ENCODE peak calls at places on chromosomes 6 and 20, in ten cellular contexts. Y, U, Q, E, S, D, K, W, O and C are unnamed samples.

GRCh38 chr6:118468682-118469465 is 79.2 kb upstream of the PLN start:
- DNase-seq in Y (no peak), U (no peak), Q (no peak), E (no peak), S (peak; percentile 65), D (no peak), K (no peak), W (no peak), O (no peak), C (no peak)

GRCh38 chr20:47272893-47273590 is 83.5 kb downstream of the ZMYND8 start:
- DNase-seq in Y (peak; percentile 33), U (peak; percentile 60), Q (peak; percentile 48), E (peak; percentile 67), S (peak; percentile 76), D (peak; percentile 7), K (no peak), W (no peak), O (peak; percentile 54), C (peak; percentile 38)

GRCh38 chr6:72040106-72040505 is 153.8 kb downstream of the RIMS1 start:
- DNase-seq in Y (no peak), U (no peak), Q (no peak), E (no peak), S (no peak), D (no peak), K (no peak), W (no peak), O (no peak), C (no peak)

GRCh38 chr20:63457737-63458136 is 14.7 kb downstream of the KCNQ2 start:
- DNase-seq in Y (peak; percentile 99), U (no peak), Q (no peak), E (no peak), S (peak; percentile 14), D (no peak), K (no peak), W (no peak), O (no peak), C (peak; percentile 31)

GRCh38 chr6:90187437-90188049 is 109.1 kb downstream of the BACH2 start:
- DNase-seq in Y (no peak), U (no peak), Q (no peak), E (no peak), S (no peak), D (no peak), K (no peak), W (no peak), O (no peak), C (no peak)

GRCh38 chr6:155493026-155493693 is 37.5 kb upstream of the NOX3 start:
- DNase-seq in Y (no peak), U (no peak), Q (no peak), E (no peak), S (no peak), D (no peak), K (no peak), W (no peak), O (no peak), C (no peak)

GRCh38 chr6:134840086-134840485 is 109.8 kb downstream of the ALDH8A1 start:
- DNase-seq in Y (no peak), U (no peak), Q (no peak), E (no peak), S (no peak), D (no peak), K (no peak), W (no peak), O (no peak), C (no peak)

GRCh38 chr6:39995633-39996032 is 61.4 kb upstream of the MOCS1 start:
- DNase-seq in Y (no peak), U (no peak), Q (no peak), E (no peak), S (no peak), D (no peak), K (no peak), W (no peak), O (no peak), C (no peak)

GRCh38 chr6:125995972-125996580 is 9.7 kb downstream of the TRMT11 start:
- DNase-seq in Y (no peak), U (peak; percentile 75), Q (peak; percentile 60), E (peak; percentile 62), S (peak; percentile 76), D (peak; percentile 52), K (peak; percentile 43), W (peak; percentile 50), O (peak; percentile 59), C (peak; percentile 60)

GRCh38 chr6:108766419-108766818 is 81.8 kb upstream of the ARMC2 start:
- DNase-seq in Y (no peak), U (no peak), Q (no peak), E (no peak), S (no peak), D (no peak), K (no peak), W (no peak), O (no peak), C (no peak)

GRCh38 chr20:46811328-46812084 is 83.1 kb upstream of the EYA2 start:
- DNase-seq in Y (no peak), U (no peak), Q (no peak), E (no peak), S (peak; percentile 8), D (no peak), K (no peak), W (no peak), O (no peak), C (no peak)

GRCh38 chr6:31474871-31475286 is 23.1 kb upstream of the MICB start:
- DNase-seq in Y (no peak), U (no peak), Q (peak; percentile 26), E (no peak), S (no peak), D (no peak), K (no peak), W (no peak), O (no peak), C (no peak)

GRCh38 chr20:32536861-32537656 is 48.1 kb downstream of the NOL4L start:
- DNase-seq in Y (no peak), U (no peak), Q (peak; percentile 42), E (no peak), S (no peak), D (peak; percentile 53), K (peak; percentile 51), W (peak; percentile 48), O (no peak), C (peak; percentile 90)

GRCh38 chr6:2026133-2026532 is 219.3 kb downstream of the GMDS start:
- DNase-seq in Y (no peak), U (no peak), Q (no peak), E (no peak), S (no peak), D (no peak), K (no peak), W (no peak), O (no peak), C (no peak)

GRCh38 chr20:15857131-15857784 is 716.0 kb downstream of the KIF16B start:
- DNase-seq in Y (no peak), U (no peak), Q (no peak), E (no peak), S (no peak), D (no peak), K (no peak), W (peak; percentile 28), O (no peak), C (no peak)

GRCh38 chr6:125839471-125839870 is 48.7 kb downstream of the NCOA7 start:
- DNase-seq in Y (no peak), U (no peak), Q (no peak), E (no peak), S (no peak), D (no peak), K (no peak), W (no peak), O (no peak), C (no peak)

GRCh38 chr6:157982297-157982579 is 575 bp downstream of the SYNJ2 start:
- DNase-seq in Y (no peak), U (peak; percentile 69), Q (no peak), E (peak; percentile 43), S (peak; percentile 45), D (no peak), K (no peak), W (peak; percentile 48), O (no peak), C (peak; percentile 71)

GRCh38 chr20:51378171-51378928 is 164.2 kb downstream of the NFATC2 start:
- DNase-seq in Y (no peak), U (peak; percentile 57), Q (no peak), E (no peak), S (no peak), D (no peak), K (no peak), W (no peak), O (no peak), C (no peak)

GRCh38 chr6:99412065-99412464 is 13.0 kb downstream of the PNISR start:
- DNase-seq in Y (no peak), U (no peak), Q (no peak), E (no peak), S (no peak), D (no peak), K (no peak), W (no peak), O (no peak), C (no peak)

GRCh38 chr6:39005774-39006173 is 42.8 kb upstream of the GLP1R start:
- DNase-seq in Y (no peak), U (no peak), Q (no peak), E (no peak), S (no peak), D (no peak), K (no peak), W (no peak), O (no peak), C (peak; percentile 68)

GRCh38 chr6:52839124-52840055 is 1.2 kb downstream of the GSTA5 start:
- DNase-seq in Y (peak; percentile 81), U (no peak), Q (peak; percentile 66), E (no peak), S (peak; percentile 86), D (peak; percentile 29), K (no peak), W (peak; percentile 26), O (peak; percentile 60), C (peak; percentile 59)

GRCh38 chr6:150345786-150346185 is 23.0 kb upstream of the IYD start:
- DNase-seq in Y (no peak), U (no peak), Q (no peak), E (no peak), S (peak; percentile 71), D (no peak), K (no peak), W (no peak), O (no peak), C (no peak)

GRCh38 chr6:36033935-36034334 is 6.3 kb downstream of the MAPK14 start:
- DNase-seq in Y (no peak), U (no peak), Q (peak; percentile 35), E (no peak), S (peak; percentile 71), D (no peak), K (no peak), W (no peak), O (no peak), C (no peak)

GRCh38 chr6:134619789-134620188 is 301.9 kb upstream of the SGK1 start:
- DNase-seq in Y (peak; percentile 29), U (no peak), Q (no peak), E (no peak), S (peak; percentile 68), D (no peak), K (no peak), W (no peak), O (no peak), C (no peak)

GRCh38 chr6:157099912-157100593 is 223.3 kb downstream of the TMEM242 start:
- DNase-seq in Y (no peak), U (no peak), Q (no peak), E (no peak), S (no peak), D (no peak), K (no peak), W (no peak), O (no peak), C (no peak)

GRCh38 chr6:56708810-56709597 is 66.3 kb upstream of the DST start:
- DNase-seq in Y (no peak), U (no peak), Q (no peak), E (no peak), S (peak; percentile 61), D (no peak), K (no peak), W (no peak), O (no peak), C (no peak)

GRCh38 chr20:22716824-22717351 is 132.5 kb upstream of the FOXA2 start:
- DNase-seq in Y (no peak), U (no peak), Q (peak; percentile 60), E (no peak), S (peak; percentile 52), D (no peak), K (no peak), W (no peak), O (no peak), C (peak; percentile 46)

GRCh38 chr6:17589402-17590116 is 10.5 kb upstream of the FAM8A1 start:
- DNase-seq in Y (peak; percentile 77), U (no peak), Q (peak; percentile 54), E (no peak), S (peak; percentile 96), D (no peak), K (no peak), W (no peak), O (no peak), C (no peak)